ENCODE peak calls at places on chromosomes 13 and 19, in four cellular contexts. Y, K, A and Z are unnamed samples.
A peak's percentile ranks its signal among the peaks of the same experiment; 100 is the strongest.

GRCh38 chr19:6221220-6221877 is 58.4 kb downstream of the MLLT1 start:
- DNase-seq in Y (no peak), K (no peak), A (no peak), Z (no peak)

GRCh38 chr13:61706899-61707298 is 291.2 kb upstream of the PCDH20 start:
- DNase-seq in Y (no peak), K (no peak), A (no peak), Z (no peak)

GRCh38 chr19:3006075-3006767 is 22.9 kb downstream of the TLE2 start:
- DNase-seq in Y (no peak), K (no peak), A (no peak), Z (no peak)

GRCh38 chr13:23741879-23742510 is 147.2 kb downstream of the MIPEP start:
- DNase-seq in Y (no peak), K (no peak), A (no peak), Z (no peak)

GRCh38 chr13:74221752-74222151 is 87.5 kb upstream of the KLF12 start:
- DNase-seq in Y (no peak), K (no peak), A (no peak), Z (no peak)

GRCh38 chr13:48892311-48892710 is 83.4 kb upstream of the FNDC3A start:
- DNase-seq in Y (no peak), K (peak; percentile 73), A (peak; percentile 29), Z (peak; percentile 38)

GRCh38 chr13:43132228-43132627 is 108.8 kb downstream of the DNAJC15 start:
- DNase-seq in Y (no peak), K (no peak), A (no peak), Z (no peak)

GRCh38 chr19:16066611-16067104 is 9.6 kb upstream of the TPM4 start:
- DNase-seq in Y (no peak), K (peak; percentile 53), A (no peak), Z (no peak)

GRCh38 chr13:32969516-32969941 is 46.7 kb upstream of the KL start:
- DNase-seq in Y (peak; percentile 15), K (peak; percentile 53), A (peak; percentile 4), Z (peak; percentile 19)

GRCh38 chr19:17867087-17867486 is 4.7 kb upstream of the SLC5A5 start:
- DNase-seq in Y (no peak), K (no peak), A (no peak), Z (no peak)

GRCh38 chr13:63586467-63586866 is 2170.8 kb upstream of the PCDH20 start:
- DNase-seq in Y (no peak), K (no peak), A (no peak), Z (no peak)

GRCh38 chr13:30881191-30881651 is 24.9 kb upstream of the MEDAG start:
- DNase-seq in Y (no peak), K (peak; percentile 46), A (no peak), Z (no peak)

GRCh38 chr19:10390652-10391286 is 10.4 kb upstream of the TYK2 start:
- DNase-seq in Y (no peak), K (peak; percentile 63), A (peak; percentile 46), Z (no peak)

GRCh38 chr13:38262211-38262610 is 87.4 kb upstream of the UFM1 start:
- DNase-seq in Y (no peak), K (peak; percentile 63), A (no peak), Z (no peak)

GRCh38 chr19:12837225-12837624 is 1.1 kb upstream of the MAST1 start:
- DNase-seq in Y (no peak), K (no peak), A (no peak), Z (no peak)

GRCh38 chr13:111344471-111345191 is 24.2 kb downstream of the TEX29 start:
- DNase-seq in Y (no peak), K (peak; percentile 57), A (peak; percentile 93), Z (no peak)

GRCh38 chr19:52190679-52191293 is 934 bp downstream of the PPP2R1A start:
- DNase-seq in Y (no peak), K (peak; percentile 46), A (no peak), Z (no peak)

GRCh38 chr13:109271991-109272454 is 514.4 kb downstream of the IRS2 start:
- DNase-seq in Y (no peak), K (no peak), A (no peak), Z (no peak)

GRCh38 chr19:17755977-17756670 is 4.8 kb downstream of the FCHO1 start:
- DNase-seq in Y (peak; percentile 37), K (no peak), A (no peak), Z (no peak)

GRCh38 chr13:29852464-29853054 is 2.1 kb upstream of the UBL3 start:
- DNase-seq in Y (no peak), K (peak; percentile 42), A (no peak), Z (no peak)

GRCh38 chr19:1076951-1077350 is 10.0 kb downstream of the ARHGAP45 start:
- DNase-seq in Y (peak; percentile 85), K (no peak), A (no peak), Z (no peak)

GRCh38 chr13:41563501-41564001 is 106.2 kb downstream of the RGCC start:
- DNase-seq in Y (no peak), K (peak; percentile 81), A (no peak), Z (no peak)

GRCh38 chr13:97194473-97194872 is 27.7 kb upstream of the MBNL2 start:
- DNase-seq in Y (no peak), K (peak; percentile 17), A (no peak), Z (peak; percentile 24)

GRCh38 chr19:49106648-49107135 is 7.5 kb upstream of the LIN7B start:
- DNase-seq in Y (no peak), K (peak; percentile 50), A (no peak), Z (no peak)

GRCh38 chr19:13705928-13706447 is 58.3 kb upstream of the MRI1 start:
- DNase-seq in Y (no peak), K (no peak), A (no peak), Z (no peak)

GRCh38 chr19:10095948-10096614 is 6.4 kb downstream of the ANGPTL6 start:
- DNase-seq in Y (no peak), K (peak; percentile 89), A (peak; percentile 56), Z (peak; percentile 50)

GRCh38 chr19:10808937-10809655 is 26.9 kb downstream of the TMED1 start:
- DNase-seq in Y (no peak), K (peak; percentile 52), A (no peak), Z (no peak)

GRCh38 chr19:1747285-1748114 is 5.8 kb upstream of the ONECUT3 start:
- DNase-seq in Y (no peak), K (peak; percentile 65), A (no peak), Z (peak; percentile 19)

GRCh38 chr13:21075303-21076264 is 14.2 kb upstream of the LATS2 start:
- DNase-seq in Y (no peak), K (no peak), A (no peak), Z (no peak)

GRCh38 chr13:113724016-113724758 is 34.8 kb upstream of the TMEM255B start:
- DNase-seq in Y (no peak), K (no peak), A (no peak), Z (no peak)
- H3K4me3 ChIP-seq in Y (peak overlapping the region; percentile 61), K (no peak overlapping the region), A (no peak overlapping the region), Z (no peak overlapping the region)

DNA sequence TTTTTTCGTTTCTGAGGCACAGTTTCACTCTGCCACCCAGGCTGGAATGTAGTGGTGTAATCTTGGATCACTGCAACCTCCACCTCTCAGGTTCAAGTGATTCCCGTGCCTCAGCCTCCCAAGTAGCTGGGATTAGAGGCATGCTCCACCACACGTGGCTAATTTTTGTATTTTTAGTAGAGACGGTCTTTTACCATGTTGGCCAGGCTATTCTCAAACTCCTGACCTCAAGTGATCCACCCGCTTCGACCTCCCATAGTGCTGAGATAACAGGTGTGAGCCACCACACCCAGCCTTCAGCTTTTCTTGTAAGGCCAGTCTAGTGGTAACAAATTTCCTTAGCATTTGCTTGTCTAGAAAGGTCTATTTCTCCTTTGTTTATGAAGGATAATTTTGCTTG is 46.2 kb downstream of the ZNF568 start:
- DNase-seq in Y (no peak), K (no peak), A (no peak), Z (no peak)
- H3K4me3 ChIP-seq in Y (no peak overlapping the region), K (no peak overlapping the region), A (no peak overlapping the region), Z (no peak overlapping the region)

GRCh38 chr19:54967611-54968010 is 1.4 kb downstream of the NLRP2 start:
- DNase-seq in Y (peak; percentile 28), K (no peak), A (no peak), Z (no peak)
- H3K4me3 ChIP-seq in Y (no peak overlapping the region), K (no peak overlapping the region), A (no peak overlapping the region), Z (no peak overlapping the region)

GRCh38 chr13:112592647-112593046 is 4.7 kb upstream of the TUBGCP3 start:
- DNase-seq in Y (no peak), K (no peak), A (no peak), Z (no peak)
- H3K4me3 ChIP-seq in Y (no peak overlapping the region), K (no peak overlapping the region), A (no peak overlapping the region), Z (no peak overlapping the region)